ENCODE peak calls at places on chromosomes 13 and 19, in eight cellular contexts. One of them, this sample, is unnamed.

GRCh38 chr13:108342369-108343289 is 73.1 kb downstream of the TNFSF13B start:
- DNase-seq in ovary: no peak
- DNase-seq in Panc1: peak
- DNase-seq in choroid plexus epithelial cell: peak
- DNase-seq in CD8-positive, alpha-beta T cell: no peak
- DNase-seq in astrocyte: peak
- DNase-seq in Peyer's patch: no peak
- DNase-seq in Calu3: no peak
- DNase-seq in this sample: no peak

GRCh38 chr13:34338102-34338501 is 520.2 kb downstream of the RFC3 start:
- DNase-seq in Peyer's patch: no peak
- DNase-seq in astrocyte: no peak
- DNase-seq in Panc1: no peak
- DNase-seq in Calu3: no peak
- DNase-seq in CD8-positive, alpha-beta T cell: no peak
- DNase-seq in ovary: no peak
- DNase-seq in choroid plexus epithelial cell: no peak
- DNase-seq in this sample: no peak

GRCh38 chr13:85312071-85312470 is 487.1 kb downstream of the SLITRK6 start:
- DNase-seq in ovary: no peak
- DNase-seq in Calu3: no peak
- DNase-seq in Peyer's patch: no peak
- DNase-seq in CD8-positive, alpha-beta T cell: no peak
- DNase-seq in astrocyte: no peak
- DNase-seq in Panc1: no peak
- DNase-seq in choroid plexus epithelial cell: no peak
- DNase-seq in this sample: no peak

GRCh38 chr13:95684463-95684862 is 7.5 kb downstream of the DNAJC3 start:
- DNase-seq in ovary: no peak
- DNase-seq in choroid plexus epithelial cell: no peak
- DNase-seq in Calu3: no peak
- DNase-seq in Panc1: no peak
- DNase-seq in CD8-positive, alpha-beta T cell: no peak
- DNase-seq in Peyer's patch: no peak
- DNase-seq in astrocyte: no peak
- DNase-seq in this sample: no peak

GRCh38 chr13:22076658-22077057 is 405.8 kb downstream of the FGF9 start:
- DNase-seq in astrocyte: no peak
- DNase-seq in Panc1: no peak
- DNase-seq in ovary: no peak
- DNase-seq in Calu3: no peak
- DNase-seq in Peyer's patch: no peak
- DNase-seq in CD8-positive, alpha-beta T cell: peak
- DNase-seq in choroid plexus epithelial cell: no peak
- DNase-seq in this sample: no peak

GRCh38 chr19:11538232-11539036 is at the start of gene CNN1:
- DNase-seq in astrocyte: peak
- DNase-seq in ovary: peak
- DNase-seq in CD8-positive, alpha-beta T cell: no peak
- DNase-seq in Panc1: no peak
- DNase-seq in Calu3: no peak
- DNase-seq in Peyer's patch: no peak
- DNase-seq in choroid plexus epithelial cell: peak
- DNase-seq in this sample: no peak

GRCh38 chr13:46354143-46355087 is 32.6 kb downstream of the RUBCNL start:
- DNase-seq in choroid plexus epithelial cell: peak
- DNase-seq in Panc1: peak
- DNase-seq in Peyer's patch: no peak
- DNase-seq in ovary: no peak
- DNase-seq in CD8-positive, alpha-beta T cell: no peak
- DNase-seq in astrocyte: peak
- DNase-seq in Calu3: peak
- DNase-seq in this sample: no peak

GRCh38 chr13:60396783-60397692 is at the start of gene TDRD3:
- DNase-seq in astrocyte: peak
- DNase-seq in ovary: peak
- DNase-seq in Calu3: peak
- DNase-seq in Peyer's patch: peak
- DNase-seq in choroid plexus epithelial cell: peak
- DNase-seq in Panc1: peak
- DNase-seq in CD8-positive, alpha-beta T cell: peak
- DNase-seq in this sample: peak

GRCh38 chr13:23020246-23020843 is 160.4 kb upstream of the SGCG start:
- DNase-seq in CD8-positive, alpha-beta T cell: no peak
- DNase-seq in choroid plexus epithelial cell: peak
- DNase-seq in Calu3: peak
- DNase-seq in ovary: peak
- DNase-seq in Panc1: peak
- DNase-seq in Peyer's patch: no peak
- DNase-seq in astrocyte: peak
- DNase-seq in this sample: no peak

GRCh38 chr13:76936736-76937135 is 11.6 kb upstream of the ACOD1 start:
- DNase-seq in Peyer's patch: no peak
- DNase-seq in choroid plexus epithelial cell: peak
- DNase-seq in Calu3: no peak
- DNase-seq in astrocyte: no peak
- DNase-seq in CD8-positive, alpha-beta T cell: no peak
- DNase-seq in Panc1: no peak
- DNase-seq in ovary: no peak
- DNase-seq in this sample: no peak

GRCh38 chr13:80131204-80131603 is 209.7 kb downstream of the SPRY2 start:
- DNase-seq in ovary: peak
- DNase-seq in CD8-positive, alpha-beta T cell: no peak
- DNase-seq in choroid plexus epithelial cell: peak
- DNase-seq in astrocyte: peak
- DNase-seq in Calu3: peak
- DNase-seq in Peyer's patch: peak
- DNase-seq in Panc1: no peak
- DNase-seq in this sample: no peak

GRCh38 chr13:76667551-76667950 is 218.7 kb downstream of the KCTD12 start:
- DNase-seq in Panc1: no peak
- DNase-seq in astrocyte: peak
- DNase-seq in Calu3: no peak
- DNase-seq in CD8-positive, alpha-beta T cell: peak
- DNase-seq in Peyer's patch: no peak
- DNase-seq in choroid plexus epithelial cell: peak
- DNase-seq in ovary: peak
- DNase-seq in this sample: no peak

GRCh38 chr19:3471954-3472655 is 8.2 kb downstream of the SMIM24 start:
- DNase-seq in astrocyte: no peak
- DNase-seq in Peyer's patch: peak
- DNase-seq in Panc1: no peak
- DNase-seq in ovary: peak
- DNase-seq in Calu3: peak
- DNase-seq in CD8-positive, alpha-beta T cell: peak
- DNase-seq in choroid plexus epithelial cell: no peak
- DNase-seq in this sample: no peak

GRCh38 chr19:35365303-35365702 is 5.6 kb upstream of the GPR42 start:
- DNase-seq in choroid plexus epithelial cell: no peak
- DNase-seq in Panc1: no peak
- DNase-seq in astrocyte: no peak
- DNase-seq in ovary: no peak
- DNase-seq in Peyer's patch: no peak
- DNase-seq in Calu3: no peak
- DNase-seq in CD8-positive, alpha-beta T cell: no peak
- DNase-seq in this sample: no peak

GRCh38 chr19:40549007-40549708 is 27.5 kb upstream of the SHKBP1 start:
- DNase-seq in CD8-positive, alpha-beta T cell: peak
- DNase-seq in choroid plexus epithelial cell: peak
- DNase-seq in Panc1: no peak
- DNase-seq in astrocyte: peak
- DNase-seq in Peyer's patch: peak
- DNase-seq in ovary: peak
- DNase-seq in Calu3: peak
- DNase-seq in this sample: peak

GRCh38 chr19:3463959-3464796 is 16.1 kb downstream of the SMIM24 start:
- DNase-seq in ovary: no peak
- DNase-seq in Panc1: no peak
- DNase-seq in Peyer's patch: no peak
- DNase-seq in astrocyte: no peak
- DNase-seq in CD8-positive, alpha-beta T cell: no peak
- DNase-seq in choroid plexus epithelial cell: no peak
- DNase-seq in Calu3: no peak
- DNase-seq in this sample: no peak

GRCh38 chr19:5364674-5365073 is 24.1 kb upstream of the PTPRS start:
- DNase-seq in ovary: no peak
- DNase-seq in Peyer's patch: no peak
- DNase-seq in Panc1: no peak
- DNase-seq in astrocyte: no peak
- DNase-seq in choroid plexus epithelial cell: no peak
- DNase-seq in Calu3: no peak
- DNase-seq in CD8-positive, alpha-beta T cell: no peak
- DNase-seq in this sample: no peak

GRCh38 chr13:62643007-62643483 is 1227.4 kb upstream of the PCDH20 start:
- DNase-seq in astrocyte: peak
- DNase-seq in Peyer's patch: no peak
- DNase-seq in CD8-positive, alpha-beta T cell: no peak
- DNase-seq in ovary: no peak
- DNase-seq in choroid plexus epithelial cell: peak
- DNase-seq in Panc1: peak
- DNase-seq in Calu3: peak
- DNase-seq in this sample: no peak

GRCh38 chr13:36157475-36157874 is 26.3 kb upstream of the DCLK1 start:
- DNase-seq in choroid plexus epithelial cell: no peak
- DNase-seq in astrocyte: no peak
- DNase-seq in Calu3: no peak
- DNase-seq in CD8-positive, alpha-beta T cell: no peak
- DNase-seq in ovary: no peak
- DNase-seq in Panc1: no peak
- DNase-seq in Peyer's patch: no peak
- DNase-seq in this sample: no peak

DNA sequence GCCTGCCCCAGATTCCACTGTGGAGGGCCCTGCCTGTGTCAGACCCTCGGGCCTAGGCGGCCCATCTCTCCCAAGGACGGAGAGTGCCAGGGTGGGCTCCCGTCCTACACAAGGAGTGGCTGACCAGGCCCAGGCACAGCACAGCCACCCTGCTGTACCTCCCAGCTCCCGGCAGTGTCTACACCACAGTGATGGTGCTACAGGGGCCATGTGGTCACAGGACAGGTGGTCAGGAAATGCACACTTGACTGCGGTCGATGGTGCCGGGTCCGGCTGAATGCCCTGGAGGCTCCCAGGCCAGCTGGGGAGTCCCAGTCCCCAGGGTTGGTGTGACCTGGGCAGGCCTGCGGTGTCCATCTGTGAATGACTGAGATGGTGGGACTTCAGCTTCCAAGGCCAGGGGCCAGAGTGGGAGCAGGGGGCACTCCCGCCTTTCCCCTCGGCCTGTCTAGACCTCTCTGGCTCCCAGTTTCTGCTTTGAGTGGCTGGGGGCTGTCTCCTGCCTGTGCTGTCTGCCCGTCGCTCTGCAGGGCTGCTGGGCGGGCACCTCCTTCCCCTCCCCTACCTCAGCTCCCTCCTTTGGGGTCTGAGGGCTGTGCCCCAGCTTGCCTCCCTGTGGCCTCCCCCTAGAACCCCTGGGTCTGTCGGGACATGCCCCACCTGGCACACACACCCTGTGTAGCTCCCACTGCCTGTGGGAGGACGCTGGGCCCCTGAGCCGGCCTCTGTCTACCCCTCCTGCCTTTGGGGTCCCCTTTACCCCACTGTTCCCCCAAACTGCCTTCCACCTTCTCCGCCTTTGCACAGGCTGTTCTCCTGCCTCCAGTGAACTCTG is 12.5 kb downstream of the DDA1 start:
- DNase-seq in Peyer's patch: no peak
- DNase-seq in ovary: no peak
- DNase-seq in Panc1: no peak
- DNase-seq in CD8-positive, alpha-beta T cell: no peak
- DNase-seq in choroid plexus epithelial cell: no peak
- DNase-seq in astrocyte: no peak
- DNase-seq in Calu3: no peak
- DNase-seq in this sample: no peak
- TF ChIP-seq CTCF in Peyer's patch: no peak
- TF ChIP-seq CTCF in ovary: no peak
- TF ChIP-seq CTCF in Panc1: no peak
- TF ChIP-seq CTCF in CD8-positive, alpha-beta T cell: no peak
- TF ChIP-seq CTCF in choroid plexus epithelial cell: no peak
- TF ChIP-seq CTCF in astrocyte: no peak
- TF ChIP-seq CTCF in Calu3: no peak
- TF ChIP-seq CTCF in this sample: no peak

DNA sequence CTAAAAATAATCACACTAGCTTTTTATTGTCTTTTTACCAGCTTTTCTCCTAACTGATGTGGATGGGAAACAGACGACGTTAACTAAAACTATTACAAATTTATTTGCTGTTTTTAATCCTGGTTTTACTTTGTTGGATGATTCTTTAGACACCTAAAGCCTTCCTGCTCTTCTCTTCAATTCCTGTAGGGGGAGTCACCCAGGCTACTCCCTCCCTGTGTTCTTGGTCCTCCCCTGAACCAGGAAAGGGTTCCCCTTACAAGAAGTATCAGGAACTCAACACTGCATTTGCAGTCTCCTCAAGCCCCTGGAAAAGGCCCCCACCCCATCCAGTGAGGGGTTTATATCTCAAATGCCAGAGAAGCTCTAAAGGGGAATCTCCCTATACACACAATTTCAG is 206.1 kb downstream of the SUCLA2 start:
- DNase-seq in ovary: no peak
- DNase-seq in choroid plexus epithelial cell: peak
- DNase-seq in Calu3: no peak
- DNase-seq in Peyer's patch: no peak
- DNase-seq in Panc1: no peak
- DNase-seq in CD8-positive, alpha-beta T cell: no peak
- DNase-seq in astrocyte: no peak
- DNase-seq in this sample: no peak
- TF ChIP-seq CTCF in ovary: no peak
- TF ChIP-seq CTCF in choroid plexus epithelial cell: peak
- TF ChIP-seq CTCF in Calu3: no peak
- TF ChIP-seq CTCF in Peyer's patch: no peak
- TF ChIP-seq CTCF in Panc1: peak
- TF ChIP-seq CTCF in CD8-positive, alpha-beta T cell: peak
- TF ChIP-seq CTCF in astrocyte: peak
- TF ChIP-seq CTCF in this sample: no peak

GRCh38 chr19:43723588-43723987 is 7.7 kb downstream of the IRGC start:
- DNase-seq in ovary: no peak
- DNase-seq in CD8-positive, alpha-beta T cell: no peak
- DNase-seq in astrocyte: no peak
- DNase-seq in choroid plexus epithelial cell: no peak
- DNase-seq in Panc1: no peak
- DNase-seq in Calu3: peak
- DNase-seq in Peyer's patch: no peak
- DNase-seq in this sample: no peak
- TF ChIP-seq CTCF in ovary: no peak
- TF ChIP-seq CTCF in CD8-positive, alpha-beta T cell: no peak
- TF ChIP-seq CTCF in astrocyte: no peak
- TF ChIP-seq CTCF in choroid plexus epithelial cell: peak
- TF ChIP-seq CTCF in Panc1: no peak
- TF ChIP-seq CTCF in Calu3: peak
- TF ChIP-seq CTCF in Peyer's patch: no peak
- TF ChIP-seq CTCF in this sample: no peak

DNA sequence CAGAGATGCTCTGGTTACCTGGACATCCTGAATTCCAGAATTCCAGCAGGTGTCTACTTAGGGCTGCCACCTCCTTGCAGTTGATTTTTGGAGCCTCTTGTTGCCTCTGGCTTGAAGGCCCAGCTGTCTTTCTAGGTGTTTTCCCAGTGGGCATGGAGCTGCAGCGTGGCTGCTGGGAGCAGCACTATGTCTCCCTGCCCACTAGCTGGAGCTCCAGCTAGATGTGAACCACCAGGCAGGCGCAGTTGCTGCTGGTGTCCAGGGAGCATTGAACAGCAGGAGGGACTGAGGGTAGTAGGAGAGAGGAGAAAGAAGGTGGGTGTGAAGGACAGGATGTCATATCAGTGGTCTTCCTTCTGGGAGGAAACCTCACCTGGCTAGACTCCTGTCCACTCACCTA is 9.9 kb upstream of the SELENOW start:
- DNase-seq in Peyer's patch: no peak
- DNase-seq in Panc1: no peak
- DNase-seq in astrocyte: no peak
- DNase-seq in Calu3: no peak
- DNase-seq in CD8-positive, alpha-beta T cell: no peak
- DNase-seq in choroid plexus epithelial cell: no peak
- DNase-seq in ovary: no peak
- DNase-seq in this sample: no peak
- TF ChIP-seq CTCF in Peyer's patch: no peak
- TF ChIP-seq CTCF in Panc1: no peak
- TF ChIP-seq CTCF in astrocyte: no peak
- TF ChIP-seq CTCF in Calu3: no peak
- TF ChIP-seq CTCF in CD8-positive, alpha-beta T cell: no peak
- TF ChIP-seq CTCF in choroid plexus epithelial cell: peak
- TF ChIP-seq CTCF in ovary: no peak
- TF ChIP-seq CTCF in this sample: no peak

This sample was measured in activated B cell treated with CpG ODN at 0.5 μM for 24 hours.